ENCODE peak calls at places on chromosomes 6 and 20, in eight cellular contexts. X, N, L, Y, D, K, A and E are unnamed samples.

GRCh38 chr6:128073389-128073788 is 172.5 kb upstream of the THEMIS start:
- DNase-seq in X (no peak), N (no peak), L (no peak), Y (no peak), D (no peak), K (no peak), A (no peak), E (no peak)

GRCh38 chr6:83068628-83069027 is 1.2 kb downstream of the DOP1A start:
- DNase-seq in X (no peak), N (no peak), L (no peak), Y (no peak), D (no peak), K (no peak), A (no peak), E (no peak)

GRCh38 chr6:107820571-107821261 is 3.4 kb downstream of the SCML4 start:
- DNase-seq in X (peak; percentile 20), N (no peak), L (no peak), Y (no peak), D (no peak), K (peak; percentile 37), A (no peak), E (no peak)

GRCh38 chr20:61045091-61045490 is 207.0 kb upstream of the CDH4 start:
- DNase-seq in X (no peak), N (no peak), L (no peak), Y (no peak), D (no peak), K (no peak), A (no peak), E (no peak)

GRCh38 chr6:83808926-83809325 is 44.2 kb upstream of the RIPPLY2 start:
- DNase-seq in X (no peak), N (no peak), L (no peak), Y (no peak), D (no peak), K (no peak), A (no peak), E (no peak)

GRCh38 chr6:109874621-109875020 is 103.5 kb upstream of the GPR6 start:
- DNase-seq in X (no peak), N (no peak), L (no peak), Y (no peak), D (no peak), K (no peak), A (no peak), E (no peak)

GRCh38 chr6:3509326-3509725 is 52.5 kb upstream of the SLC22A23 start:
- DNase-seq in X (no peak), N (no peak), L (no peak), Y (no peak), D (peak; percentile 14), K (no peak), A (no peak), E (no peak)

GRCh38 chr20:1952737-1953530 is 40.9 kb downstream of the PDYN start:
- DNase-seq in X (no peak), N (no peak), L (peak; percentile 36), Y (no peak), D (no peak), K (no peak), A (peak; percentile 42), E (no peak)

GRCh38 chr6:139308936-139309603 is 17.3 kb upstream of the TXLNB start:
- DNase-seq in X (peak; percentile 67), N (no peak), L (no peak), Y (no peak), D (peak; percentile 90), K (peak; percentile 85), A (no peak), E (no peak)

GRCh38 chr6:121319112-121319553 is 15.1 kb downstream of the TBC1D32 start:
- DNase-seq in X (peak; percentile 49), N (no peak), L (peak; percentile 15), Y (no peak), D (peak; percentile 12), K (peak; percentile 56), A (no peak), E (no peak)

GRCh38 chr20:38674178-38675133 is 49.8 kb upstream of the SLC32A1 start:
- DNase-seq in X (peak; percentile 40), N (peak; percentile 8), L (peak; percentile 87), Y (peak; percentile 54), D (peak; percentile 41), K (peak; percentile 57), A (peak; percentile 90), E (peak; percentile 93)

GRCh38 chr6:53361549-53362031 is 12.8 kb upstream of the ELOVL5 start:
- DNase-seq in X (peak; percentile 25), N (no peak), L (no peak), Y (no peak), D (peak; percentile 77), K (no peak), A (peak; percentile 41), E (peak; percentile 23)

GRCh38 chr6:162785632-162786242 is 58.0 kb downstream of the PACRG start:
- DNase-seq in X (no peak), N (no peak), L (no peak), Y (no peak), D (no peak), K (peak; percentile 2), A (no peak), E (no peak)

GRCh38 chr20:57957397-57958049 is 247.7 kb upstream of the PMEPA1 start:
- DNase-seq in X (peak; percentile 24), N (no peak), L (no peak), Y (no peak), D (peak; percentile 78), K (no peak), A (no peak), E (no peak)

GRCh38 chr20:11168026-11168425 is 494.2 kb upstream of the JAG1 start:
- DNase-seq in X (no peak), N (no peak), L (no peak), Y (no peak), D (peak; percentile 58), K (peak; percentile 35), A (no peak), E (no peak)

GRCh38 chr6:33414592-33415271 is 3.2 kb downstream of the CUTA start:
- DNase-seq in X (no peak), N (no peak), L (no peak), Y (peak; percentile 64), D (no peak), K (no peak), A (no peak), E (no peak)
- TF ChIP-seq CTCF in X (peak; percentile 56), N (peak; percentile 48), L (peak; percentile 39), Y (peak; percentile 37), D (peak; percentile 39), K (peak; percentile 49), A (peak; percentile 40), E (peak; percentile 24)

GRCh38 chr20:46631212-46631869 is 19.9 kb downstream of the SLC13A3 start:
- DNase-seq in X (no peak), N (no peak), L (no peak), Y (no peak), D (peak; percentile 51), K (peak; percentile 16), A (no peak), E (no peak)

GRCh38 chr20:46634528-46634927 is 16.7 kb downstream of the SLC13A3 start:
- DNase-seq in X (no peak), N (no peak), L (no peak), Y (no peak), D (no peak), K (no peak), A (no peak), E (no peak)

GRCh38 chr20:46630336-46630735 is 20.9 kb downstream of the SLC13A3 start:
- DNase-seq in X (no peak), N (no peak), L (no peak), Y (no peak), D (no peak), K (no peak), A (no peak), E (no peak)

GRCh38 chr20:46629341-46629740 is 21.9 kb downstream of the SLC13A3 start:
- DNase-seq in X (no peak), N (no peak), L (no peak), Y (no peak), D (no peak), K (no peak), A (no peak), E (no peak)

DNA sequence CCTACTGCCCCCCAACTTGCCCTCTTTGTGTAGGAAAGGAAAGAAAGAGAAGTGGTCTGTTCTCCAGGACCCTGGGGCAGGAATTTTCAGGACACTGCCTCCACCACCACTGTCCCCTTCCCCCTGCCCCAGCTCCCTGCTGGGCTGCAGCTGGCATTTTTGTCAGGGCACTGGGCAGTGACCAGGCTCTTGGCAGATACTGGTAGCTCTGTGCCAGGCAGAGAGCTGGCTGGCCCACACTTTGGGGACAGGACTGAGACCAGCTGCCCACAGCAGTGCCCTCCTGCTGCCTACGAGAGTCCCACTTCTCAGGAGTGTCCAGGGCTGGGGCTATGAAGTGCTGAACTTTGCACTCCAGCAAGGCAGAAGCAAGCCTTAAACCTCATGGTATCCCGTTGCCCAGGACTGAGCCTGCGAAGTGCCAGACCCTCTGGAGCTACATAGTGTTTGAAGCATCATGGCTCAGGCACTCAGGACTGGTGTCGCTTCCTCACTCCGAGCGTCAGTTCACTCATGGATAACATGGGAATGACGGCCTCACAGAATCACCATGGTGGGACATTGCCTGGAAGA is 19.3 kb downstream of the SLC13A3 start:
- DNase-seq in X (no peak), N (no peak), L (no peak), Y (no peak), D (no peak), K (no peak), A (no peak), E (no peak)
- TF ChIP-seq CTCF in X (no peak), N (no peak), L (no peak), Y (no peak), D (no peak), K (no peak), A (no peak), E (no peak)

GRCh38 chr6:31805939-31806469 is 762 bp downstream of the LSM2 start:
- DNase-seq in X (no peak), N (no peak), L (no peak), Y (no peak), D (no peak), K (no peak), A (no peak), E (peak; percentile 39)

GRCh38 chr6:31811645-31812044 is 3.4 kb downstream of the HSPA1L start:
- DNase-seq in X (no peak), N (no peak), L (no peak), Y (no peak), D (no peak), K (no peak), A (no peak), E (no peak)

DNA sequence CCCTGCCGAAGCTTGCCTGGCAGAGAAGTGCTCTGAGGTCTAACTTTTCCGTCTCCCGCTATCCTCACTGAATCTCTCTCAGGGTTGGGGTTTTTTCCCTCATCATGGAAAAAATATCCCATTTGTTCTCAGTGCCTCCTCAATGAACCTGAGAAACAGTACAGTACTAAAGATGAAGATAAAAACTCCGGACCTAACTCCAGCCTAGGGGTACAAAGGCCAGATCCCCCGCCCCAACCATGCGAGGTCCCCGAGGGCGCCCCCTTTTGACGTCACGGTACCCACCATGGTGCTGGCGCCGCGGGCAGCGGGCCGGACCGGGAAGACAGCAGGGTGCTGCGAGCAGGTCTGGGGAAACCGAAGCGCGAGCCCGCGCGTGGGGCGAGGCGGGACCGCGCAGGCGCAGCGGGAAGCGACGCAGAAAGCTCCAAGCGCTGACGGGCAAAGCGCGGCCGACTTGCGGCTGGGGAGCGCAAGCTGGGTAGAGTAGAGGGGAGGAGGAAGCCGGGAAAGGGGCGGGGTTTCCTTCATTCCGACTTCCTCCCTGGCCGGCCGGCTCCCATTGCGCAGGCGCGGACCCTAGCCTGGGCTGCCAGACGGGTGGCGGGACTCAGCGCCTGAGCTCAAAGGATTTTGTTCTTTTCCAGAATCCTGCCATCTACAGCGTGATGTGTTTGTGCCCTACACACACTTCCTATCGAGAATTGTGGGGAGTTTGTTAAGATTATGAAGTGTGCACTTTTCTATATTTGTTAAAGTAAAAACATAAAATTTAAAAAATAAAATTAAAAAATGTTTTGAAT is at the start of gene LSM2:
- DNase-seq in X (peak; percentile 97), N (peak; percentile 93), L (peak; percentile 100), Y (peak; percentile 89), D (peak; percentile 97), K (peak; percentile 98), A (peak; percentile 99), E (peak; percentile 100)
- TF ChIP-seq CTCF in X (peak; percentile 20), N (peak; percentile 18), L (peak; percentile 39), Y (no peak), D (no peak), K (no peak), A (peak; percentile 44), E (no peak)

GRCh38 chr20:34231634-34232033 is 9.6 kb upstream of the ASIP start:
- DNase-seq in X (no peak), N (no peak), L (no peak), Y (no peak), D (no peak), K (no peak), A (no peak), E (no peak)
- TF ChIP-seq CTCF in X (no peak), N (no peak), L (no peak), Y (no peak), D (no peak), K (no peak), A (no peak), E (no peak)